ENCODE peak calls at places on chromosomes 7 and 10, in ten cellular contexts. C is small intestine, W is fibroblast of lung, O is neuronal stem cell, Q is HL-60, X is esophagus muscularis mucosa, G is MM.1S, T is sigmoid colon, V is BJ, D is fibroblast of mammary gland. N is an unnamed sample.

GRCh38 chr7:18667466-18667865 is 171.9 kb downstream of the HDAC9 start:
- DNase-seq in C (no peak), W (peak; percentile 65), Q (no peak), T (no peak), G (no peak), V (peak; percentile 29), D (peak; percentile 64), X (no peak), O (no peak), N (peak; percentile 66)

GRCh38 chr7:128906001-128906765 is 4.3 kb downstream of the KCP start:
- DNase-seq in Q (no peak), C (no peak), G (no peak), W (no peak), T (peak; percentile 51), V (no peak), O (no peak), D (no peak), X (no peak), N (no peak)

GRCh38 chr10:42987121-42987541 is 89.7 kb upstream of the RET start:
- DNase-seq in C (no peak), T (peak; percentile 28), W (no peak), X (peak; percentile 88), G (no peak), D (no peak), Q (no peak), V (no peak), O (no peak), N (no peak)

GRCh38 chr10:77291596-77292505 is 345.8 kb downstream of the KCNMA1 start:
- DNase-seq in C (no peak), V (no peak), Q (no peak), D (peak; percentile 20), X (no peak), W (no peak), O (no peak), G (no peak), T (peak; percentile 2), N (no peak)

GRCh38 chr7:150446288-150446938 is 4.0 kb upstream of the GIMAP8 start:
- DNase-seq in G (no peak), X (peak; percentile 39), W (no peak), D (no peak), V (no peak), C (no peak), T (no peak), O (no peak), Q (no peak), N (no peak)

GRCh38 chr10:78313636-78314035 is 280.0 kb downstream of the RPS24 start:
- DNase-seq in V (no peak), T (no peak), Q (no peak), X (peak; percentile 86), D (no peak), O (no peak), C (no peak), G (no peak), W (no peak), N (no peak)

GRCh38 chr7:136251826-136252225 is 274.7 kb upstream of the MTPN start:
- DNase-seq in D (no peak), W (no peak), T (no peak), X (no peak), C (no peak), O (no peak), G (no peak), Q (no peak), V (no peak), N (no peak)

GRCh38 chr7:23074443-23075244 is 30.9 kb upstream of the KLHL7 start:
- DNase-seq in O (no peak), V (no peak), Q (no peak), T (no peak), D (no peak), X (no peak), C (peak; percentile 47), G (no peak), W (no peak), N (no peak)

DNA sequence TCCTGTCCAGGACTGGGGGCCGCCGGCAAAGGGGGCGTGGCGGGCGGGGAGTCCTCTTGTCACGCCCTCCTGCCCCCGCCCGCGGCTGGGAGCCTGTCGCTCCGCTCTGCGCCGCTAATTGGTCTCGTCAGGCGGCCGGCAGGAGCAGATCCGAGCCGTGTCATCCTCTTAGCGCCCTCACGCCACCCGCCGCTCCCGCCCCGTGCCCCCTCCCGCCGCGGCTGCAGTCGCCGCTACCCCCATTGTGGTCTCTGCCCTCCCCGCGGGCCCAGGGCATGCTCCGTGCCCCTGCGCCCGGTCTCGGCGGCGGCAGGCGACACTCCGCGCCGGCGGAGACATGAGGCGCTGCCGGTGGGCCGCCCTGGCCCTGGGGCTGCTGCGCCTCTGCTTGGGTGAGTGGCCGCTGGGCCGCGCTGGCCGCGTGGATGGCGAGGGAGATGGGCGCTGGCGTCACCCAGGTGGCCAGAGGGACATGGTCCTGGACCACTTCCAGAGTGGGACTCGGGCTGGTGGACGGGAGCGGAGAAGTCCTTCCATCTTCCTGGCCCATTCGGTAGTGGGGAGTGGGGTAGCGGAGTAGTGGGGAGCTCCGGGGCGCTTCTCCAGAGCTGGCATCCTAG is at the start of gene CDHR1:
- DNase-seq in C (no peak), X (no peak), G (peak; percentile 41), Q (no peak), D (no peak), O (peak; percentile 57), W (no peak), T (peak; percentile 60), V (no peak), N (no peak)
- H3K4me3 ChIP-seq in C (peak within 1 kb of the TSS; percentile 29), X (peak within 1 kb of the TSS; percentile 52), G (peak within 1 kb of the TSS; percentile 53), Q (no peak within 1 kb of the TSS), D (no peak within 1 kb of the TSS), O (peak within 1 kb of the TSS; percentile 93), W (peak within 1 kb of the TSS; percentile 14), T (peak within 1 kb of the TSS; percentile 43), V (peak within 1 kb of the TSS; percentile 16), N (no peak within 1 kb of the TSS)

GRCh38 chr7:36472141-36472729 is 82.6 kb downstream of the ANLN start:
- DNase-seq in O (no peak), V (no peak), C (no peak), D (no peak), X (no peak), W (no peak), Q (no peak), G (no peak), T (no peak), N (no peak)

GRCh38 chr7:36473454-36474282 is 84.0 kb downstream of the ANLN start:
- DNase-seq in T (no peak), V (no peak), G (no peak), C (peak; percentile 37), D (peak; percentile 25), Q (no peak), W (peak; percentile 15), O (peak; percentile 30), X (no peak), N (no peak)

GRCh38 chr7:36475371-36475770 is 85.7 kb downstream of the ANLN start:
- DNase-seq in G (no peak), C (no peak), O (no peak), W (no peak), V (no peak), X (no peak), T (no peak), D (no peak), Q (no peak), N (no peak)

GRCh38 chr7:36475011-36475342 is 85.3 kb downstream of the ANLN start:
- DNase-seq in O (no peak), T (no peak), V (no peak), X (no peak), G (no peak), W (no peak), Q (no peak), D (no peak), C (no peak), N (no peak)

DNA sequence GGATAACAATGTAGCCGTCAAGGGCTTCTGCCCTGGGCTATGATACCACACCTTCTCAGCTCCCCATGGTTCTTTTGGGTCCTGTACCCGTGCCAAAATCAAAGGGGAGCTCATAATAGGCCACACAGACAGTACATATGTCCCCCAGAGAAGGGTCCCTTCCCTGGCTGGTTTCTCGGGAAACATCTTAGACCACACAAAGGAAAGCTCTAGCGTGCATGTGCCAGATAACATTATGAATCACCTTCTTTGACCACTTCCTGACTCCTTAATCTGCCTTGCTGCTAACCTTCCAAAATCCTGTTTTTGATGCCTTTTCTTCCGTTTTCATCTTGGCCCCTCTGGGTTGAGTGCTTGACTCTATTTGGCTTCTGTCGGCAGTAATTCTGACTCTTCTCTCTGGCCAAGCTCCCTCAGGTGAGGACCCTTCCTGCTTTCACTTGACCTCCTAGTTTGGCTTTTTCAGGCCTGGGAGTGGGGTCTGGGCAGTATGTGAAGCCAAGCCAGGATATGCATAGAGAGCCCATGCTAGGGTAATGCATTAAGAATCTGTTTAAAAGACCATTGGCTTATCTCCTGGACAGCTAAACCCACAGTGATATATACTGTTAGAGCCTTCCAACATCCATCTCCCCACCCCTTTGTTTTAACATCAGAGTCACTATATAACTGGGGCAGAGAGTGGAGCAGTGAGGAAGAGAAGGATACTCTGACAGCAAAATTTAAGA is 84.8 kb downstream of the ANLN start:
- DNase-seq in C (no peak), V (no peak), T (no peak), D (peak; percentile 29), Q (no peak), G (no peak), X (no peak), O (no peak), W (no peak), N (no peak)
- H3K4me3 ChIP-seq in C (no peak overlapping the region), V (no peak overlapping the region), T (no peak overlapping the region), D (no peak overlapping the region), Q (no peak overlapping the region), G (no peak overlapping the region), X (no peak overlapping the region), O (no peak overlapping the region), W (no peak overlapping the region), N (no peak overlapping the region)

GRCh38 chr10:69087600-69088470 is at the start of gene SRGN:
- DNase-seq in X (peak; percentile 94), G (peak; percentile 97), C (peak; percentile 76), W (peak; percentile 95), O (no peak), T (peak; percentile 86), Q (peak; percentile 90), V (no peak), D (peak; percentile 95), N (no peak)

GRCh38 chr10:69086131-69086530 is 1.8 kb upstream of the SRGN start:
- DNase-seq in D (peak; percentile 33), G (no peak), C (peak; percentile 34), V (no peak), O (no peak), W (no peak), T (no peak), Q (no peak), X (no peak), N (no peak)

GRCh38 chr10:69088801-69089501 is 1.0 kb downstream of the SRGN start:
- DNase-seq in Q (no peak), D (peak; percentile 78), V (no peak), X (no peak), W (peak; percentile 72), T (no peak), C (peak; percentile 49), G (peak; percentile 83), O (no peak), N (no peak)

GRCh38 chr10:69089638-69090599 is 2.0 kb downstream of the SRGN start:
- DNase-seq in Q (no peak), T (no peak), D (peak; percentile 27), C (peak; percentile 42), X (no peak), V (no peak), W (peak; percentile 62), G (peak; percentile 82), O (no peak), N (no peak)

GRCh38 chr10:69088471-69088769 is 517 bp downstream of the SRGN start:
- DNase-seq in C (no peak), O (no peak), X (no peak), G (peak; percentile 41), T (no peak), W (no peak), V (no peak), Q (no peak), D (no peak), N (no peak)
- H3K4me3 ChIP-seq in C (peak overlapping the region; percentile 44), O (no peak overlapping the region), X (peak overlapping the region; percentile 49), G (peak overlapping the region; percentile 77), T (peak overlapping the region; percentile 22), W (peak overlapping the region; percentile 54), V (peak overlapping the region; percentile 6), Q (peak overlapping the region; percentile 55), D (peak overlapping the region; percentile 60), N (no peak overlapping the region)

GRCh38 chr7:41418337-41418736 is 284.6 kb downstream of the INHBA start:
- DNase-seq in T (no peak), Q (no peak), X (no peak), D (no peak), W (no peak), C (no peak), O (no peak), V (no peak), G (no peak), N (no peak)
- H3K4me3 ChIP-seq in T (no peak overlapping the region), Q (no peak overlapping the region), X (no peak overlapping the region), D (no peak overlapping the region), W (no peak overlapping the region), C (no peak overlapping the region), O (no peak overlapping the region), V (no peak overlapping the region), G (no peak overlapping the region), N (no peak overlapping the region)

N was measured in HFF-Myc.